ENCODE peak calls at places on chromosomes 2 and 18, in nine cellular contexts. One of them, this sample, is unnamed.

GRCh38 chr2:43068730-43069517 is 157.5 kb downstream of the ZFP36L2 start:
- DNase-seq in adrenal gland: no peak
- DNase-seq in hypothalamus: no peak
- DNase-seq in HT1080: no peak
- DNase-seq in activated CD8-positive, alpha-beta memory T cell treated with anti-CD3 and anti-CD28 coated beads, Interleukin-2, amount 10 ng/mL, durations not matched to agents 7 days and 5 days: no peak
- DNase-seq in nephron progenitor cell: no peak
- DNase-seq in Jurkat, Clone E6-1: no peak
- DNase-seq in activated T-helper 1 cell treated with anti-CD3 and anti-CD28 coated beads, Interleukin-2, amount 50 U/mL, for 16 hours: no peak
- DNase-seq in stimulated activated CD4-positive, alpha-beta T cell treated with anti-CD3 and anti-CD28 coated beads, Interleukin-4, amount 100 ng/mL, for 24 hours: no peak
- DNase-seq in this sample: no peak

GRCh38 chr2:127048618-127048935 is 58.4 kb downstream of the BIN1 start:
- DNase-seq in adrenal gland: no peak
- DNase-seq in hypothalamus: no peak
- DNase-seq in HT1080: no peak
- DNase-seq in activated CD8-positive, alpha-beta memory T cell treated with anti-CD3 and anti-CD28 coated beads, Interleukin-2, amount 10 ng/mL, durations not matched to agents 7 days and 5 days: no peak
- DNase-seq in nephron progenitor cell: no peak
- DNase-seq in Jurkat, Clone E6-1: no peak
- DNase-seq in activated T-helper 1 cell treated with anti-CD3 and anti-CD28 coated beads, Interleukin-2, amount 50 U/mL, for 16 hours: no peak
- DNase-seq in stimulated activated CD4-positive, alpha-beta T cell treated with anti-CD3 and anti-CD28 coated beads, Interleukin-4, amount 100 ng/mL, for 24 hours: no peak
- DNase-seq in this sample: no peak

GRCh38 chr2:46914578-46915230 is 902 bp downstream of the MCFD2 start:
- DNase-seq in adrenal gland: no peak
- DNase-seq in hypothalamus: no peak
- DNase-seq in HT1080: no peak
- DNase-seq in activated CD8-positive, alpha-beta memory T cell treated with anti-CD3 and anti-CD28 coated beads, Interleukin-2, amount 10 ng/mL, durations not matched to agents 7 days and 5 days: no peak
- DNase-seq in nephron progenitor cell: no peak
- DNase-seq in Jurkat, Clone E6-1: no peak
- DNase-seq in activated T-helper 1 cell treated with anti-CD3 and anti-CD28 coated beads, Interleukin-2, amount 50 U/mL, for 16 hours: no peak
- DNase-seq in stimulated activated CD4-positive, alpha-beta T cell treated with anti-CD3 and anti-CD28 coated beads, Interleukin-4, amount 100 ng/mL, for 24 hours: no peak
- DNase-seq in this sample: no peak

GRCh38 chr2:230156782-230157181 is 63.0 kb downstream of the SP110 start:
- DNase-seq in adrenal gland: no peak
- DNase-seq in hypothalamus: no peak
- DNase-seq in HT1080: no peak
- DNase-seq in activated CD8-positive, alpha-beta memory T cell treated with anti-CD3 and anti-CD28 coated beads, Interleukin-2, amount 10 ng/mL, durations not matched to agents 7 days and 5 days: no peak
- DNase-seq in nephron progenitor cell: no peak
- DNase-seq in Jurkat, Clone E6-1: no peak
- DNase-seq in activated T-helper 1 cell treated with anti-CD3 and anti-CD28 coated beads, Interleukin-2, amount 50 U/mL, for 16 hours: no peak
- DNase-seq in stimulated activated CD4-positive, alpha-beta T cell treated with anti-CD3 and anti-CD28 coated beads, Interleukin-4, amount 100 ng/mL, for 24 hours: no peak
- DNase-seq in this sample: no peak

GRCh38 chr2:99469394-99469793 is 20.4 kb downstream of the REV1 start:
- DNase-seq in adrenal gland: no peak
- DNase-seq in hypothalamus: no peak
- DNase-seq in HT1080: no peak
- DNase-seq in activated CD8-positive, alpha-beta memory T cell treated with anti-CD3 and anti-CD28 coated beads, Interleukin-2, amount 10 ng/mL, durations not matched to agents 7 days and 5 days: no peak
- DNase-seq in nephron progenitor cell: no peak
- DNase-seq in Jurkat, Clone E6-1: no peak
- DNase-seq in activated T-helper 1 cell treated with anti-CD3 and anti-CD28 coated beads, Interleukin-2, amount 50 U/mL, for 16 hours: no peak
- DNase-seq in stimulated activated CD4-positive, alpha-beta T cell treated with anti-CD3 and anti-CD28 coated beads, Interleukin-4, amount 100 ng/mL, for 24 hours: no peak
- DNase-seq in this sample: no peak

GRCh38 chr2:22110244-22110651 is 986.5 kb downstream of the TDRD15 start:
- DNase-seq in adrenal gland: no peak
- DNase-seq in hypothalamus: no peak
- DNase-seq in HT1080: no peak
- DNase-seq in activated CD8-positive, alpha-beta memory T cell treated with anti-CD3 and anti-CD28 coated beads, Interleukin-2, amount 10 ng/mL, durations not matched to agents 7 days and 5 days: no peak
- DNase-seq in nephron progenitor cell: no peak
- DNase-seq in Jurkat, Clone E6-1: no peak
- DNase-seq in activated T-helper 1 cell treated with anti-CD3 and anti-CD28 coated beads, Interleukin-2, amount 50 U/mL, for 16 hours: no peak
- DNase-seq in stimulated activated CD4-positive, alpha-beta T cell treated with anti-CD3 and anti-CD28 coated beads, Interleukin-4, amount 100 ng/mL, for 24 hours: no peak
- DNase-seq in this sample: no peak

GRCh38 chr2:220550995-220551702 is 923.7 kb downstream of the SLC4A3 start:
- DNase-seq in adrenal gland: no peak
- DNase-seq in hypothalamus: no peak
- DNase-seq in HT1080: no peak
- DNase-seq in activated CD8-positive, alpha-beta memory T cell treated with anti-CD3 and anti-CD28 coated beads, Interleukin-2, amount 10 ng/mL, durations not matched to agents 7 days and 5 days: no peak
- DNase-seq in nephron progenitor cell: no peak
- DNase-seq in Jurkat, Clone E6-1: no peak
- DNase-seq in activated T-helper 1 cell treated with anti-CD3 and anti-CD28 coated beads, Interleukin-2, amount 50 U/mL, for 16 hours: no peak
- DNase-seq in stimulated activated CD4-positive, alpha-beta T cell treated with anti-CD3 and anti-CD28 coated beads, Interleukin-4, amount 100 ng/mL, for 24 hours: no peak
- DNase-seq in this sample: no peak

GRCh38 chr18:65527879-65528633 is 222.8 kb upstream of the CDH7 start:
- DNase-seq in adrenal gland: no peak
- DNase-seq in hypothalamus: no peak
- DNase-seq in HT1080: peak
- DNase-seq in activated CD8-positive, alpha-beta memory T cell treated with anti-CD3 and anti-CD28 coated beads, Interleukin-2, amount 10 ng/mL, durations not matched to agents 7 days and 5 days: no peak
- DNase-seq in nephron progenitor cell: peak
- DNase-seq in Jurkat, Clone E6-1: no peak
- DNase-seq in activated T-helper 1 cell treated with anti-CD3 and anti-CD28 coated beads, Interleukin-2, amount 50 U/mL, for 16 hours: no peak
- DNase-seq in stimulated activated CD4-positive, alpha-beta T cell treated with anti-CD3 and anti-CD28 coated beads, Interleukin-4, amount 100 ng/mL, for 24 hours: no peak
- DNase-seq in this sample: no peak

GRCh38 chr2:128303911-128304310 is 14.8 kb downstream of the HS6ST1 start:
- DNase-seq in adrenal gland: no peak
- DNase-seq in hypothalamus: no peak
- DNase-seq in HT1080: no peak
- DNase-seq in activated CD8-positive, alpha-beta memory T cell treated with anti-CD3 and anti-CD28 coated beads, Interleukin-2, amount 10 ng/mL, durations not matched to agents 7 days and 5 days: no peak
- DNase-seq in nephron progenitor cell: no peak
- DNase-seq in Jurkat, Clone E6-1: no peak
- DNase-seq in activated T-helper 1 cell treated with anti-CD3 and anti-CD28 coated beads, Interleukin-2, amount 50 U/mL, for 16 hours: no peak
- DNase-seq in stimulated activated CD4-positive, alpha-beta T cell treated with anti-CD3 and anti-CD28 coated beads, Interleukin-4, amount 100 ng/mL, for 24 hours: no peak
- DNase-seq in this sample: no peak

GRCh38 chr2:12835733-12836132 is 119.0 kb downstream of the TRIB2 start:
- DNase-seq in adrenal gland: no peak
- DNase-seq in hypothalamus: no peak
- DNase-seq in HT1080: no peak
- DNase-seq in activated CD8-positive, alpha-beta memory T cell treated with anti-CD3 and anti-CD28 coated beads, Interleukin-2, amount 10 ng/mL, durations not matched to agents 7 days and 5 days: no peak
- DNase-seq in nephron progenitor cell: no peak
- DNase-seq in Jurkat, Clone E6-1: no peak
- DNase-seq in activated T-helper 1 cell treated with anti-CD3 and anti-CD28 coated beads, Interleukin-2, amount 50 U/mL, for 16 hours: no peak
- DNase-seq in stimulated activated CD4-positive, alpha-beta T cell treated with anti-CD3 and anti-CD28 coated beads, Interleukin-4, amount 100 ng/mL, for 24 hours: no peak
- DNase-seq in this sample: no peak

GRCh38 chr2:41735446-41735845 is 312.4 kb upstream of the PKDCC start:
- DNase-seq in adrenal gland: no peak
- DNase-seq in hypothalamus: no peak
- DNase-seq in HT1080: no peak
- DNase-seq in activated CD8-positive, alpha-beta memory T cell treated with anti-CD3 and anti-CD28 coated beads, Interleukin-2, amount 10 ng/mL, durations not matched to agents 7 days and 5 days: no peak
- DNase-seq in nephron progenitor cell: no peak
- DNase-seq in Jurkat, Clone E6-1: no peak
- DNase-seq in activated T-helper 1 cell treated with anti-CD3 and anti-CD28 coated beads, Interleukin-2, amount 50 U/mL, for 16 hours: no peak
- DNase-seq in stimulated activated CD4-positive, alpha-beta T cell treated with anti-CD3 and anti-CD28 coated beads, Interleukin-4, amount 100 ng/mL, for 24 hours: no peak
- DNase-seq in this sample: no peak

GRCh38 chr2:45218931-45219339 is 209.7 kb upstream of the SIX2 start:
- DNase-seq in adrenal gland: no peak
- DNase-seq in hypothalamus: no peak
- DNase-seq in HT1080: no peak
- DNase-seq in activated CD8-positive, alpha-beta memory T cell treated with anti-CD3 and anti-CD28 coated beads, Interleukin-2, amount 10 ng/mL, durations not matched to agents 7 days and 5 days: no peak
- DNase-seq in nephron progenitor cell: no peak
- DNase-seq in Jurkat, Clone E6-1: no peak
- DNase-seq in activated T-helper 1 cell treated with anti-CD3 and anti-CD28 coated beads, Interleukin-2, amount 50 U/mL, for 16 hours: no peak
- DNase-seq in stimulated activated CD4-positive, alpha-beta T cell treated with anti-CD3 and anti-CD28 coated beads, Interleukin-4, amount 100 ng/mL, for 24 hours: no peak
- DNase-seq in this sample: no peak

GRCh38 chr2:190791347-190791982 is 89.2 kb upstream of the GLS start:
- DNase-seq in adrenal gland: peak
- DNase-seq in hypothalamus: no peak
- DNase-seq in HT1080: peak
- DNase-seq in activated CD8-positive, alpha-beta memory T cell treated with anti-CD3 and anti-CD28 coated beads, Interleukin-2, amount 10 ng/mL, durations not matched to agents 7 days and 5 days: peak
- DNase-seq in nephron progenitor cell: peak
- DNase-seq in Jurkat, Clone E6-1: no peak
- DNase-seq in activated T-helper 1 cell treated with anti-CD3 and anti-CD28 coated beads, Interleukin-2, amount 50 U/mL, for 16 hours: peak
- DNase-seq in stimulated activated CD4-positive, alpha-beta T cell treated with anti-CD3 and anti-CD28 coated beads, Interleukin-4, amount 100 ng/mL, for 24 hours: peak
- DNase-seq in this sample: peak

GRCh38 chr2:153811516-153811915 is 60.2 kb upstream of the GALNT13 start:
- DNase-seq in adrenal gland: no peak
- DNase-seq in hypothalamus: no peak
- DNase-seq in HT1080: no peak
- DNase-seq in activated CD8-positive, alpha-beta memory T cell treated with anti-CD3 and anti-CD28 coated beads, Interleukin-2, amount 10 ng/mL, durations not matched to agents 7 days and 5 days: no peak
- DNase-seq in nephron progenitor cell: no peak
- DNase-seq in Jurkat, Clone E6-1: no peak
- DNase-seq in activated T-helper 1 cell treated with anti-CD3 and anti-CD28 coated beads, Interleukin-2, amount 50 U/mL, for 16 hours: no peak
- DNase-seq in stimulated activated CD4-positive, alpha-beta T cell treated with anti-CD3 and anti-CD28 coated beads, Interleukin-4, amount 100 ng/mL, for 24 hours: no peak
- DNase-seq in this sample: no peak

GRCh38 chr2:37648316-37649011 is 23.0 kb downstream of the CDC42EP3 start:
- DNase-seq in adrenal gland: peak
- DNase-seq in hypothalamus: no peak
- DNase-seq in HT1080: no peak
- DNase-seq in activated CD8-positive, alpha-beta memory T cell treated with anti-CD3 and anti-CD28 coated beads, Interleukin-2, amount 10 ng/mL, durations not matched to agents 7 days and 5 days: peak
- DNase-seq in nephron progenitor cell: no peak
- DNase-seq in Jurkat, Clone E6-1: no peak
- DNase-seq in activated T-helper 1 cell treated with anti-CD3 and anti-CD28 coated beads, Interleukin-2, amount 50 U/mL, for 16 hours: no peak
- DNase-seq in stimulated activated CD4-positive, alpha-beta T cell treated with anti-CD3 and anti-CD28 coated beads, Interleukin-4, amount 100 ng/mL, for 24 hours: peak
- DNase-seq in this sample: no peak

GRCh38 chr2:156333274-156333950 is 891 bp upstream of the NR4A2 start:
- DNase-seq in adrenal gland: no peak
- DNase-seq in hypothalamus: no peak
- DNase-seq in HT1080: no peak
- DNase-seq in activated CD8-positive, alpha-beta memory T cell treated with anti-CD3 and anti-CD28 coated beads, Interleukin-2, amount 10 ng/mL, durations not matched to agents 7 days and 5 days: no peak
- DNase-seq in nephron progenitor cell: no peak
- DNase-seq in Jurkat, Clone E6-1: no peak
- DNase-seq in activated T-helper 1 cell treated with anti-CD3 and anti-CD28 coated beads, Interleukin-2, amount 50 U/mL, for 16 hours: no peak
- DNase-seq in stimulated activated CD4-positive, alpha-beta T cell treated with anti-CD3 and anti-CD28 coated beads, Interleukin-4, amount 100 ng/mL, for 24 hours: no peak
- DNase-seq in this sample: no peak

GRCh38 chr2:77161009-77161408 is 361.2 kb downstream of the LRRTM4 start:
- DNase-seq in adrenal gland: no peak
- DNase-seq in hypothalamus: no peak
- DNase-seq in HT1080: peak
- DNase-seq in activated CD8-positive, alpha-beta memory T cell treated with anti-CD3 and anti-CD28 coated beads, Interleukin-2, amount 10 ng/mL, durations not matched to agents 7 days and 5 days: no peak
- DNase-seq in nephron progenitor cell: no peak
- DNase-seq in Jurkat, Clone E6-1: no peak
- DNase-seq in activated T-helper 1 cell treated with anti-CD3 and anti-CD28 coated beads, Interleukin-2, amount 50 U/mL, for 16 hours: no peak
- DNase-seq in stimulated activated CD4-positive, alpha-beta T cell treated with anti-CD3 and anti-CD28 coated beads, Interleukin-4, amount 100 ng/mL, for 24 hours: no peak
- DNase-seq in this sample: no peak

GRCh38 chr2:164015328-164016123 is 279.7 kb upstream of the FIGN start:
- DNase-seq in adrenal gland: no peak
- DNase-seq in hypothalamus: no peak
- DNase-seq in HT1080: no peak
- DNase-seq in activated CD8-positive, alpha-beta memory T cell treated with anti-CD3 and anti-CD28 coated beads, Interleukin-2, amount 10 ng/mL, durations not matched to agents 7 days and 5 days: no peak
- DNase-seq in nephron progenitor cell: peak
- DNase-seq in Jurkat, Clone E6-1: no peak
- DNase-seq in activated T-helper 1 cell treated with anti-CD3 and anti-CD28 coated beads, Interleukin-2, amount 50 U/mL, for 16 hours: no peak
- DNase-seq in stimulated activated CD4-positive, alpha-beta T cell treated with anti-CD3 and anti-CD28 coated beads, Interleukin-4, amount 100 ng/mL, for 24 hours: no peak
- DNase-seq in this sample: no peak

GRCh38 chr2:24365051-24365450 is 4.7 kb upstream of the ITSN2 start:
- DNase-seq in adrenal gland: peak
- DNase-seq in hypothalamus: no peak
- DNase-seq in HT1080: no peak
- DNase-seq in activated CD8-positive, alpha-beta memory T cell treated with anti-CD3 and anti-CD28 coated beads, Interleukin-2, amount 10 ng/mL, durations not matched to agents 7 days and 5 days: no peak
- DNase-seq in nephron progenitor cell: no peak
- DNase-seq in Jurkat, Clone E6-1: no peak
- DNase-seq in activated T-helper 1 cell treated with anti-CD3 and anti-CD28 coated beads, Interleukin-2, amount 50 U/mL, for 16 hours: no peak
- DNase-seq in stimulated activated CD4-positive, alpha-beta T cell treated with anti-CD3 and anti-CD28 coated beads, Interleukin-4, amount 100 ng/mL, for 24 hours: no peak
- DNase-seq in this sample: no peak

GRCh38 chr2:217254111-217254510 is 394.2 kb upstream of the TNP1 start:
- DNase-seq in adrenal gland: no peak
- DNase-seq in hypothalamus: no peak
- DNase-seq in HT1080: no peak
- DNase-seq in activated CD8-positive, alpha-beta memory T cell treated with anti-CD3 and anti-CD28 coated beads, Interleukin-2, amount 10 ng/mL, durations not matched to agents 7 days and 5 days: no peak
- DNase-seq in nephron progenitor cell: no peak
- DNase-seq in Jurkat, Clone E6-1: no peak
- DNase-seq in activated T-helper 1 cell treated with anti-CD3 and anti-CD28 coated beads, Interleukin-2, amount 50 U/mL, for 16 hours: no peak
- DNase-seq in stimulated activated CD4-positive, alpha-beta T cell treated with anti-CD3 and anti-CD28 coated beads, Interleukin-4, amount 100 ng/mL, for 24 hours: no peak
- DNase-seq in this sample: no peak

GRCh38 chr2:97936199-97936598 is 59.5 kb downstream of the TMEM131 start:
- DNase-seq in adrenal gland: no peak
- DNase-seq in hypothalamus: no peak
- DNase-seq in HT1080: no peak
- DNase-seq in activated CD8-positive, alpha-beta memory T cell treated with anti-CD3 and anti-CD28 coated beads, Interleukin-2, amount 10 ng/mL, durations not matched to agents 7 days and 5 days: no peak
- DNase-seq in nephron progenitor cell: peak
- DNase-seq in Jurkat, Clone E6-1: no peak
- DNase-seq in activated T-helper 1 cell treated with anti-CD3 and anti-CD28 coated beads, Interleukin-2, amount 50 U/mL, for 16 hours: no peak
- DNase-seq in stimulated activated CD4-positive, alpha-beta T cell treated with anti-CD3 and anti-CD28 coated beads, Interleukin-4, amount 100 ng/mL, for 24 hours: no peak
- DNase-seq in this sample: no peak

GRCh38 chr2:202771741-202772470 is 99.7 kb downstream of the ICA1L start:
- DNase-seq in adrenal gland: peak
- DNase-seq in hypothalamus: no peak
- DNase-seq in HT1080: no peak
- DNase-seq in activated CD8-positive, alpha-beta memory T cell treated with anti-CD3 and anti-CD28 coated beads, Interleukin-2, amount 10 ng/mL, durations not matched to agents 7 days and 5 days: no peak
- DNase-seq in nephron progenitor cell: no peak
- DNase-seq in Jurkat, Clone E6-1: no peak
- DNase-seq in activated T-helper 1 cell treated with anti-CD3 and anti-CD28 coated beads, Interleukin-2, amount 50 U/mL, for 16 hours: no peak
- DNase-seq in stimulated activated CD4-positive, alpha-beta T cell treated with anti-CD3 and anti-CD28 coated beads, Interleukin-4, amount 100 ng/mL, for 24 hours: no peak
- DNase-seq in this sample: no peak

GRCh38 chr18:52152036-52152435 is 188.0 kb upstream of the DCC start:
- DNase-seq in adrenal gland: no peak
- DNase-seq in hypothalamus: no peak
- DNase-seq in HT1080: peak
- DNase-seq in activated CD8-positive, alpha-beta memory T cell treated with anti-CD3 and anti-CD28 coated beads, Interleukin-2, amount 10 ng/mL, durations not matched to agents 7 days and 5 days: no peak
- DNase-seq in nephron progenitor cell: no peak
- DNase-seq in Jurkat, Clone E6-1: no peak
- DNase-seq in activated T-helper 1 cell treated with anti-CD3 and anti-CD28 coated beads, Interleukin-2, amount 50 U/mL, for 16 hours: no peak
- DNase-seq in stimulated activated CD4-positive, alpha-beta T cell treated with anti-CD3 and anti-CD28 coated beads, Interleukin-4, amount 100 ng/mL, for 24 hours: no peak
- DNase-seq in this sample: no peak

GRCh38 chr2:223560704-223561435 is 41.3 kb downstream of the SCG2 start:
- DNase-seq in adrenal gland: no peak
- DNase-seq in hypothalamus: no peak
- DNase-seq in HT1080: peak
- DNase-seq in activated CD8-positive, alpha-beta memory T cell treated with anti-CD3 and anti-CD28 coated beads, Interleukin-2, amount 10 ng/mL, durations not matched to agents 7 days and 5 days: no peak
- DNase-seq in nephron progenitor cell: no peak
- DNase-seq in Jurkat, Clone E6-1: no peak
- DNase-seq in activated T-helper 1 cell treated with anti-CD3 and anti-CD28 coated beads, Interleukin-2, amount 50 U/mL, for 16 hours: no peak
- DNase-seq in stimulated activated CD4-positive, alpha-beta T cell treated with anti-CD3 and anti-CD28 coated beads, Interleukin-4, amount 100 ng/mL, for 24 hours: no peak
- DNase-seq in this sample: no peak

GRCh38 chr2:227006189-227006897 is 157.7 kb downstream of the COL4A4 start:
- DNase-seq in adrenal gland: no peak
- DNase-seq in hypothalamus: no peak
- DNase-seq in HT1080: no peak
- DNase-seq in activated CD8-positive, alpha-beta memory T cell treated with anti-CD3 and anti-CD28 coated beads, Interleukin-2, amount 10 ng/mL, durations not matched to agents 7 days and 5 days: no peak
- DNase-seq in nephron progenitor cell: no peak
- DNase-seq in Jurkat, Clone E6-1: no peak
- DNase-seq in activated T-helper 1 cell treated with anti-CD3 and anti-CD28 coated beads, Interleukin-2, amount 50 U/mL, for 16 hours: no peak
- DNase-seq in stimulated activated CD4-positive, alpha-beta T cell treated with anti-CD3 and anti-CD28 coated beads, Interleukin-4, amount 100 ng/mL, for 24 hours: no peak
- DNase-seq in this sample: no peak

GRCh38 chr2:239159476-239159911 is 241.3 kb downstream of the HDAC4 start:
- DNase-seq in adrenal gland: peak
- DNase-seq in hypothalamus: no peak
- DNase-seq in HT1080: no peak
- DNase-seq in activated CD8-positive, alpha-beta memory T cell treated with anti-CD3 and anti-CD28 coated beads, Interleukin-2, amount 10 ng/mL, durations not matched to agents 7 days and 5 days: no peak
- DNase-seq in nephron progenitor cell: no peak
- DNase-seq in Jurkat, Clone E6-1: no peak
- DNase-seq in activated T-helper 1 cell treated with anti-CD3 and anti-CD28 coated beads, Interleukin-2, amount 50 U/mL, for 16 hours: no peak
- DNase-seq in stimulated activated CD4-positive, alpha-beta T cell treated with anti-CD3 and anti-CD28 coated beads, Interleukin-4, amount 100 ng/mL, for 24 hours: no peak
- DNase-seq in this sample: no peak

GRCh38 chr2:227570615-227571014 is 28.1 kb upstream of the SCYGR2 start:
- DNase-seq in adrenal gland: no peak
- DNase-seq in hypothalamus: no peak
- DNase-seq in HT1080: no peak
- DNase-seq in activated CD8-positive, alpha-beta memory T cell treated with anti-CD3 and anti-CD28 coated beads, Interleukin-2, amount 10 ng/mL, durations not matched to agents 7 days and 5 days: no peak
- DNase-seq in nephron progenitor cell: no peak
- DNase-seq in Jurkat, Clone E6-1: no peak
- DNase-seq in activated T-helper 1 cell treated with anti-CD3 and anti-CD28 coated beads, Interleukin-2, amount 50 U/mL, for 16 hours: no peak
- DNase-seq in stimulated activated CD4-positive, alpha-beta T cell treated with anti-CD3 and anti-CD28 coated beads, Interleukin-4, amount 100 ng/mL, for 24 hours: no peak
- DNase-seq in this sample: no peak

GRCh38 chr2:45210466-45211195 is 201.4 kb upstream of the SIX2 start:
- DNase-seq in adrenal gland: no peak
- DNase-seq in hypothalamus: no peak
- DNase-seq in HT1080: peak
- DNase-seq in activated CD8-positive, alpha-beta memory T cell treated with anti-CD3 and anti-CD28 coated beads, Interleukin-2, amount 10 ng/mL, durations not matched to agents 7 days and 5 days: no peak
- DNase-seq in nephron progenitor cell: no peak
- DNase-seq in Jurkat, Clone E6-1: no peak
- DNase-seq in activated T-helper 1 cell treated with anti-CD3 and anti-CD28 coated beads, Interleukin-2, amount 50 U/mL, for 16 hours: no peak
- DNase-seq in stimulated activated CD4-positive, alpha-beta T cell treated with anti-CD3 and anti-CD28 coated beads, Interleukin-4, amount 100 ng/mL, for 24 hours: no peak
- DNase-seq in this sample: no peak

GRCh38 chr2:20609995-20610357 is 40.9 kb downstream of the HS1BP3 start:
- DNase-seq in adrenal gland: no peak
- DNase-seq in hypothalamus: no peak
- DNase-seq in HT1080: no peak
- DNase-seq in activated CD8-positive, alpha-beta memory T cell treated with anti-CD3 and anti-CD28 coated beads, Interleukin-2, amount 10 ng/mL, durations not matched to agents 7 days and 5 days: no peak
- DNase-seq in nephron progenitor cell: no peak
- DNase-seq in Jurkat, Clone E6-1: no peak
- DNase-seq in activated T-helper 1 cell treated with anti-CD3 and anti-CD28 coated beads, Interleukin-2, amount 50 U/mL, for 16 hours: no peak
- DNase-seq in stimulated activated CD4-positive, alpha-beta T cell treated with anti-CD3 and anti-CD28 coated beads, Interleukin-4, amount 100 ng/mL, for 24 hours: no peak
- DNase-seq in this sample: no peak

GRCh38 chr18:58048243-58048642 is 4.2 kb downstream of the NEDD4L start:
- DNase-seq in adrenal gland: no peak
- DNase-seq in hypothalamus: no peak
- DNase-seq in HT1080: no peak
- DNase-seq in activated CD8-positive, alpha-beta memory T cell treated with anti-CD3 and anti-CD28 coated beads, Interleukin-2, amount 10 ng/mL, durations not matched to agents 7 days and 5 days: no peak
- DNase-seq in nephron progenitor cell: no peak
- DNase-seq in Jurkat, Clone E6-1: no peak
- DNase-seq in activated T-helper 1 cell treated with anti-CD3 and anti-CD28 coated beads, Interleukin-2, amount 50 U/mL, for 16 hours: no peak
- DNase-seq in stimulated activated CD4-positive, alpha-beta T cell treated with anti-CD3 and anti-CD28 coated beads, Interleukin-4, amount 100 ng/mL, for 24 hours: no peak
- DNase-seq in this sample: no peak

GRCh38 chr2:220660277-220661155 is 911.6 kb downstream of the EPHA4 start:
- DNase-seq in adrenal gland: no peak
- DNase-seq in hypothalamus: no peak
- DNase-seq in HT1080: no peak
- DNase-seq in activated CD8-positive, alpha-beta memory T cell treated with anti-CD3 and anti-CD28 coated beads, Interleukin-2, amount 10 ng/mL, durations not matched to agents 7 days and 5 days: no peak
- DNase-seq in nephron progenitor cell: no peak
- DNase-seq in Jurkat, Clone E6-1: no peak
- DNase-seq in activated T-helper 1 cell treated with anti-CD3 and anti-CD28 coated beads, Interleukin-2, amount 50 U/mL, for 16 hours: no peak
- DNase-seq in stimulated activated CD4-positive, alpha-beta T cell treated with anti-CD3 and anti-CD28 coated beads, Interleukin-4, amount 100 ng/mL, for 24 hours: no peak
- DNase-seq in this sample: no peak